ENCODE peak calls at places on chromosomes 4 and X, in seven cellular contexts. R is left ventricle myocardium inferior; V is neural progenitor cell; X is NCI-H1092; D is CD8-positive, alpha-beta memory T cell; U is endothelial cell of umbilical vein; T is ELF-1. N is an unnamed sample.

GRCh38 chr4:108540536-108540935 is 79.8 kb upstream of the RPL34 start:
- DNase-seq in R (no peak), U (no peak), D (no peak), X (no peak), V (no peak), T (no peak), N (no peak)

GRCh38 chr4:57095956-57096355 is 14.2 kb downstream of the IGFBP7 start:
- DNase-seq in V (no peak), U (no peak), R (no peak), D (no peak), T (no peak), X (no peak), N (no peak)

GRCh38 chr4:158046345-158046744 is 126.5 kb downstream of the GASK1B start:
- DNase-seq in X (no peak), R (no peak), D (no peak), U (peak; percentile 50), T (no peak), V (no peak), N (no peak)

GRCh38 chr4:53094040-53094439 is 231.9 kb downstream of the RASL11B start:
- DNase-seq in X (no peak), U (no peak), T (no peak), V (no peak), D (no peak), R (no peak), N (no peak)

GRCh38 chrX:141402897-141403610 is 160.7 kb upstream of the SPANXC start:
- DNase-seq in U (no peak), X (no peak), R (no peak), V (no peak), T (no peak), D (no peak), N (no peak)

GRCh38 chrX:9566150-9566621 is 101.3 kb downstream of the TBL1X start:
- DNase-seq in T (no peak), X (no peak), V (no peak), R (peak; percentile 44), U (peak; percentile 76), D (no peak), N (no peak)

GRCh38 chr4:184740965-184741364 is 7.1 kb upstream of the CENPU start:
- DNase-seq in U (no peak), R (no peak), V (no peak), T (no peak), D (no peak), X (no peak), N (no peak)

GRCh38 chr4:76341063-76341462 is 34.5 kb downstream of the STBD1 start:
- DNase-seq in X (no peak), D (no peak), R (no peak), U (no peak), V (no peak), T (no peak), N (no peak)

GRCh38 chr4:119873132-119873531 is 193.5 kb downstream of the MAD2L1 start:
- DNase-seq in T (no peak), U (no peak), X (no peak), D (no peak), R (no peak), V (no peak), N (no peak)

GRCh38 chrX:79081895-79082512 is 62.5 kb upstream of the GPR174 start:
- DNase-seq in D (no peak), V (peak; percentile 31), U (peak; percentile 36), X (no peak), T (no peak), R (no peak), N (peak; percentile 61)

GRCh38 chrX:7925867-7926472 is 1.2 kb downstream of the PNPLA4 start:
- DNase-seq in X (peak; percentile 61), U (peak; percentile 51), D (peak; percentile 21), V (peak; percentile 68), R (peak; percentile 28), T (peak; percentile 77), N (peak; percentile 61)

GRCh38 chr4:3408793-3409330 is 32.9 kb upstream of the HGFAC start:
- DNase-seq in U (no peak), V (no peak), R (no peak), X (no peak), D (no peak), T (peak; percentile 38), N (no peak)

GRCh38 chrX:14398725-14399124 is 130.6 kb upstream of the GLRA2 start:
- DNase-seq in U (no peak), X (no peak), R (no peak), D (no peak), V (no peak), T (no peak), N (no peak)

GRCh38 chr4:126560794-126561193 is 1072.0 kb upstream of the INTU start:
- DNase-seq in T (no peak), R (no peak), D (no peak), X (no peak), V (no peak), U (no peak), N (no peak)

GRCh38 chr4:101067383-101067782 is 279.9 kb downstream of the PPP3CA start:
- DNase-seq in T (no peak), D (no peak), X (no peak), U (no peak), V (no peak), R (no peak), N (no peak)

GRCh38 chr4:87092389-87093141 is 127.9 kb downstream of the KLHL8 start:
- DNase-seq in X (peak; percentile 49), D (no peak), T (no peak), V (no peak), R (peak; percentile 52), U (peak; percentile 63), N (no peak)

GRCh38 chr4:156182269-156182668 is 228.6 kb upstream of the CTSO start:
- DNase-seq in V (no peak), T (no peak), X (no peak), R (no peak), U (no peak), D (no peak), N (no peak)

GRCh38 chr4:128837679-128838078 is 28.2 kb downstream of the JADE1 start:
- DNase-seq in X (no peak), R (no peak), T (no peak), V (no peak), D (no peak), U (no peak), N (no peak)

GRCh38 chrX:154890990-154891639 is 5.0 kb downstream of the F8A1 start:
- DNase-seq in X (no peak), R (no peak), U (no peak), V (no peak), D (no peak), T (no peak), N (no peak)

GRCh38 chrX:150635952-150636351 is 57.2 kb upstream of the MTMR1 start:
- DNase-seq in R (no peak), X (no peak), V (no peak), D (no peak), U (peak; percentile 24), T (no peak), N (no peak)

GRCh38 chrX:151634937-151635336 is 60.3 kb upstream of the PRRG3 start:
- DNase-seq in U (no peak), R (no peak), X (no peak), D (no peak), V (no peak), T (no peak), N (no peak)

GRCh38 chr4:5858020-5858769 is 34.7 kb downstream of the CRMP1 start:
- DNase-seq in U (no peak), X (no peak), V (peak; percentile 84), R (no peak), T (peak; percentile 18), D (no peak), N (no peak)

GRCh38 chr4:149885896-149886295 is 70.3 kb upstream of the IQCM start:
- DNase-seq in V (no peak), U (no peak), R (no peak), T (no peak), D (no peak), X (no peak), N (no peak)

GRCh38 chr4:150710770-150711375 is 128.9 kb downstream of the MAB21L2 start:
- DNase-seq in X (no peak), T (no peak), D (no peak), U (no peak), V (no peak), R (no peak), N (no peak)

GRCh38 chr4:3864736-3865721 is 98.8 kb downstream of the ADRA2C start:
- DNase-seq in U (no peak), X (no peak), T (no peak), V (no peak), D (no peak), R (no peak), N (no peak)

GRCh38 chr4:138113819-138114415 is 128.2 kb downstream of the SLC7A11 start:
- DNase-seq in U (peak; percentile 54), X (no peak), T (no peak), V (no peak), R (no peak), D (no peak), N (no peak)

GRCh38 chr4:7476820-7477219 is 42.1 kb upstream of the PSAPL1 start:
- DNase-seq in X (no peak), V (no peak), T (no peak), R (no peak), U (no peak), D (no peak), N (no peak)